ENCODE peak calls at places on chromosomes 6 and 20, in four cellular contexts. V is H1, C is mesendoderm, A is H9. J is an unnamed sample.

GRCh38 chr6:169240591-169241390 is 12.9 kb downstream of the THBS2 start:
- DNase-seq in V (no peak), C (no peak), A (no peak), J (peak; percentile 54)

GRCh38 chr20:46870041-46870440 is 24.6 kb upstream of the EYA2 start:
- DNase-seq in V (no peak), C (no peak), A (no peak), J (no peak)

GRCh38 chr20:32893878-32894483 is 35.3 kb downstream of the EFCAB8 start:
- DNase-seq in V (peak; percentile 85), C (peak; percentile 68), A (peak; percentile 85), J (peak; percentile 16)

GRCh38 chr20:53870426-53871199 is 199.8 kb downstream of the BCAS1 start:
- DNase-seq in V (no peak), C (peak; percentile 55), A (no peak), J (no peak)

GRCh38 chr6:111789593-111789992 is 83.7 kb downstream of the FYN start:
- DNase-seq in V (no peak), C (no peak), A (no peak), J (peak; percentile 40)

GRCh38 chr6:41392249-41392648 is 56.8 kb downstream of the NCR2 start:
- DNase-seq in V (no peak), C (no peak), A (no peak), J (no peak)

GRCh38 chr6:118580585-118581419 is 32.7 kb downstream of the PLN start:
- DNase-seq in V (no peak), C (peak; percentile 89), A (peak; percentile 67), J (peak; percentile 78)

GRCh38 chr6:142413111-142413510 is 111.3 kb downstream of the ADGRG6 start:
- DNase-seq in V (no peak), C (no peak), A (no peak), J (peak; percentile 55)

GRCh38 chr6:170091639-170092579 is 199.0 kb downstream of the DLL1 start:
- DNase-seq in V (peak; percentile 33), C (no peak), A (no peak), J (no peak)

GRCh38 chr20:24966317-24967012 is 17.4 kb downstream of the CST7 start:
- DNase-seq in V (no peak), C (no peak), A (peak; percentile 6), J (no peak)

GRCh38 chr6:107853226-107853625 is 29.1 kb upstream of the SCML4 start:
- DNase-seq in V (no peak), C (no peak), A (no peak), J (no peak)

GRCh38 chr6:122772724-122773123 is 6.8 kb upstream of the FABP7 start:
- DNase-seq in V (no peak), C (no peak), A (no peak), J (no peak)

GRCh38 chr20:49989234-49990065 is 6.7 kb downstream of the SNAI1 start:
- DNase-seq in V (peak; percentile 59), C (peak; percentile 92), A (no peak), J (peak; percentile 87)

GRCh38 chr6:78947962-78948361 is 80.6 kb downstream of the IRAK1BP1 start:
- DNase-seq in V (no peak), C (no peak), A (no peak), J (peak; percentile 72)

GRCh38 chr20:16472045-16472872 is 101.0 kb downstream of the KIF16B start:
- DNase-seq in V (no peak), C (peak; percentile 17), A (no peak), J (peak; percentile 45)

GRCh38 chr6:37042139-37042538 is 36.7 kb downstream of the FGD2 start:
- DNase-seq in V (no peak), C (no peak), A (no peak), J (no peak)

GRCh38 chr6:34671801-34672656 is 24.5 kb downstream of the ILRUN start:
- DNase-seq in V (no peak), C (no peak), A (no peak), J (peak; percentile 55)

GRCh38 chr6:89616531-89616930 is 22.0 kb downstream of the LYRM2 start:
- DNase-seq in V (peak; percentile 24), C (no peak), A (no peak), J (no peak)
- H3K27ac ChIP-seq in V (no peak overlapping the region), C (no peak overlapping the region), A (no peak overlapping the region), J (no peak overlapping the region)

DNA sequence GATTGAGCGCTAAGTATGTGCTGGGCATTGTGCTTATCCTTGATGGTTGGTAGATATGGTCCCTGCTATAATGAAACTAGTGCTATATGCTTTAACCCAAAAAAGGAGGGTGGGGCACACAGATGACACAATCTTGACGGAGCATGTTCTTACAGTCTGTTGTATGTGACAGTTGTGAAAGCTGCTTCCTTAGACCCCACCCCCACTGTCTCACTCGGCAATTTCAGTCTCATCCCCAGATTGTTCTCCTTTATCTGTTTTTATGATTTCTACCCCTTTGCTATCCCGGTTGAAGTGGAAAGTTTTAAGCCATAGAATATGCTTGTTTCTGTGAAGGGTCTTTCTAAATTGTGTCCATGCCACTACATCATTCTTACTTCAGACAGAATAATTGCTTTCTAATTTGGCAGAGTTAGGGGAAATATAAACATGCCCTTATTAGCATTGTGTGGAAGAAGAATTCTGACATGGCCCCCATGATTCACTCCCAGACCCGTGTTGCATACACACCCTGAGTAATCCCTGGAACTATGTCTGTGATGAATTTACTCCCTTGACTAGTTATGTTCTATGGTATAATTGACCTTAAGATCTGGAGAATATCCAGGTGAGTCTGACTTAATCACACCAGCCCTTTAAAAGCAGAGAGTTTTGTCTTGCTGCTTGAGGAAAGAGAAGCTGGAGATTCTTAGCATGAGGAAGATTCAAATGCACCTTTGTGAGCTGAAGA is 262.7 kb downstream of the SOX4 start:
- DNase-seq in V (no peak), C (peak; percentile 36), A (no peak), J (peak; percentile 88)
- H4K5ac ChIP-seq in V (no peak overlapping the region), C (no peak overlapping the region), A (no peak overlapping the region), J (peak overlapping the region; percentile 25)

DNA sequence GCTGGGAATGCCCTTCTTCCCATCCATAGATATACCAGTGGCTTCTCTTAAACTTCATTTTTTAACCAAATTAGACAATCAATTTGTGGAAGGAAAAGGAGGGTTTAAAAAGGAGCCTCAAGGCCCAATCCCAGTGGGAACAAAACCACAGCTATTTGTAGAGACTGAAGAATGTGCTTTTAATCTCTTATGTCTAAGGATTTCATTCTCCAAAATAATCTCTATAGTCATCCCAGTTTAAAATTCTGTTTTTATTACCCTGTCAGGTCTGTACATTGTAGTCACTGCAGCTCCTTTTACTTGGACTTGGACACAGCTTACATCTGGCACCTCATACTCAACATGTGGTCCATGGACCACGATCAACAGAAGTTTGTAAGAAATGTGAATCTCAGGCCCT is 152.2 kb upstream of the STMND1 start:
- DNase-seq in V (no peak), C (no peak), A (no peak), J (no peak)
- H3K27ac ChIP-seq in V (no peak overlapping the region), C (no peak overlapping the region), A (no peak overlapping the region), J (peak overlapping the region; percentile 57)

GRCh38 chr6:160259143-160259425 is 463 bp upstream of the SLC22A2 start:
- DNase-seq in V (no peak), C (no peak), A (no peak), J (no peak)
- H4K5ac ChIP-seq in V (no peak overlapping the region), C (no peak overlapping the region), A (no peak overlapping the region), J (no peak overlapping the region)

DNA sequence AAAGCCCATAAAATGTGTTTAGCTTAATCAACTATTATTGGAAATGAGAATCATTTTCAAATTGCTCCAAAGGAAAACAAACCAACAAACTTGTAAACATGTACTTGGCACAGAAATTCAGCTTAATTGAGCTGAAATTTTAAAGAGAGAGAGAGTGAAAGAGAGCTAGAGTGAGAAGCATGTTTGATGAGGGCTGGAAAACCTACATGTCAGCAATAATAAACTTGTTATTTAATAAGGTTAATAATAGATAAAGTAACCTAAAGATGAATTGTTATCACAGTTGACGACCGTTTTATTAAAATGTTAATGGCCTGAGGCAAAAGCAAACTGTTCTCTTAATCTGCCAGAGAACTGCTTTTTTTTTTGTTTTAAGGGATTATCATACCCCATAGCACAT is 496.1 kb downstream of the RNF144B start:
- DNase-seq in V (no peak), C (no peak), A (no peak), J (no peak)
- H3K27ac ChIP-seq in V (no peak overlapping the region), C (no peak overlapping the region), A (no peak overlapping the region), J (no peak overlapping the region)

DNA sequence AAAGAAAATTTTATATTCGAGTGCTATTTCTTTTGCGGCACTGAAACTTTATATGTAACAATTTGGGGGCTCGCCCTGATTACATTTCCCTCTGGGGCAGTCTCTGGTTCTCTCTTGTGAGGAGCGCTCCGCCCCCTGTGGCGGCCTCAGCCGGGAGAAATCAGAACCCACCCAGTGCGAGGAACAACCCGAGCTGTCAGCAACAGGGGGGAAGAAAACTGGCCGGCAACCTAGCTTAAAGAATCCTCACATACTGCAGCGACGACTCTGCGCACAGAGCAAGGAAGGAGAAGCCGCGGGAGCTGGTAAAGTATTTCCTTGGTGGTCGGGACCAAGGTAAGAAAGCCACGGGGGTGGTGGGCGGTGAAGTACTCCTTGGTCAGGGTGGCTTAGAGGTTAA is 23.9 kb upstream of the SLC52A3 start:
- DNase-seq in V (no peak), C (no peak), A (no peak), J (no peak)
- H4K5ac ChIP-seq in V (no peak overlapping the region), C (no peak overlapping the region), A (no peak overlapping the region), J (no peak overlapping the region)

DNA sequence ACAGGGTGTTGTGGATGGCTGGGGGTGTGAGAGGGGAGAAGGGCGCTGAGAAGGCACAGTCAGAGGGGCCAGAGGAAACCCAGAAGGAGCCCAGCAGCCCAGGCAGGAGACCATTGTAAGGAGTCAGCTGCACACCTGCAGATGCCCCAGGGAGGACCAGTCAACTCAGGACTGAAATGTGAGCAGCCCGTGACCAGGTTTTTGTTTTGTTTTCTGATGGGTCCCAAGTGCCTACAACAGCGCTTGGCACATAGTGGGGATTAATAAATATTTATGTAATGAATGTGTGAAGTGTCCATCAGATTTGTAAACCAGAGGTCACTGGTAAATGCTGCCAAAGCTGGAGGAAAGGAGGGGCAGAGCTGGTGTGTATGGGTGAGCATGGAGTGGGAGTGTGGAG is 30.2 kb downstream of the TRAM2 start:
- DNase-seq in V (no peak), C (no peak), A (no peak), J (no peak)
- H3K27ac ChIP-seq in V (no peak overlapping the region), C (no peak overlapping the region), A (no peak overlapping the region), J (peak overlapping the region; percentile 42)

GRCh38 chr6:150413198-150413597 is 44.4 kb downstream of the IYD start:
- DNase-seq in V (no peak), C (no peak), A (no peak), J (no peak)
- H4K5ac ChIP-seq in V (no peak overlapping the region), C (no peak overlapping the region), A (no peak overlapping the region), J (no peak overlapping the region)